ENCODE peak calls at places on chromosomes 4 and X, in seven cellular contexts. G is stimulated activated naive CD8-positive, alpha-beta T cell treated with anti-CD3 and anti-CD28 coated beads, Interleukin-15, amount 100 ng/mL, for 72 hours; S is SW 1271; Y is HCT116; V is hippocampal formation; K is activated gamma-delta T cell treated with Interleukin-2 at 50 U/mL for 16 hours; Z is NCI-H1092 treated with DMSO at 0.1 percent for 48 hours. M is an unnamed sample.

GRCh38 chr4:163556169-163556568 is 61.7 kb downstream of the TMA16 start:
- DNase-seq in G (no peak), S (peak; percentile 1), Y (no peak), V (no peak), K (no peak), Z (no peak), M (no peak)

GRCh38 chrX:32877592-32877991 is 333.8 kb downstream of the DMD start:
- DNase-seq in G (no peak), S (no peak), Y (no peak), V (no peak), K (no peak), Z (no peak), M (peak; percentile 61)

GRCh38 chr4:140004580-140005314 is 149.2 kb downstream of the MAML3 start:
- DNase-seq in G (no peak), S (no peak), Y (no peak), V (peak; percentile 36), K (no peak), Z (peak; percentile 88), M (peak; percentile 38)

GRCh38 chr4:148067307-148067916 is 335.5 kb downstream of the ARHGAP10 start:
- DNase-seq in G (no peak), S (no peak), Y (no peak), V (no peak), K (no peak), Z (peak; percentile 10), M (no peak)

GRCh38 chrX:10032147-10032546 is 65.0 kb downstream of the CLDN34 start:
- DNase-seq in G (no peak), S (no peak), Y (no peak), V (no peak), K (no peak), Z (no peak), M (no peak)

GRCh38 chrX:45602151-45602550 is 401.5 kb upstream of the DIPK2B start:
- DNase-seq in G (no peak), S (no peak), Y (no peak), V (no peak), K (no peak), Z (no peak), M (no peak)

GRCh38 chrX:46637937-46638336 is 64.4 kb downstream of the CHST7 start:
- DNase-seq in G (peak; percentile 52), S (peak; percentile 10), Y (no peak), V (no peak), K (no peak), Z (no peak), M (no peak)

GRCh38 chr4:9792381-9792780 is 10.9 kb downstream of the DRD5 start:
- DNase-seq in G (no peak), S (no peak), Y (no peak), V (no peak), K (no peak), Z (no peak), M (no peak)

GRCh38 chr4:112736718-112737135 is 99.8 kb downstream of the LARP7 start:
- DNase-seq in G (peak; percentile 47), S (no peak), Y (no peak), V (no peak), K (no peak), Z (no peak), M (no peak)

GRCh38 chr4:174690665-174691064 is 138.4 kb downstream of the GLRA3 start:
- DNase-seq in G (no peak), S (no peak), Y (no peak), V (no peak), K (no peak), Z (no peak), M (no peak)

GRCh38 chrX:131217878-131218486 is 71.1 kb downstream of the IGSF1 start:
- DNase-seq in G (no peak), S (no peak), Y (no peak), V (no peak), K (no peak), Z (no peak), M (no peak)

GRCh38 chrX:47802589-47802988 is 34.1 kb upstream of the ZNF81 start:
- DNase-seq in G (no peak), S (no peak), Y (no peak), V (peak; percentile 0), K (no peak), Z (peak; percentile 0), M (no peak)

GRCh38 chrX:155745792-155746191 is 133.0 kb upstream of the TMLHE start:
- DNase-seq in G (no peak), S (no peak), Y (peak; percentile 12), V (no peak), K (no peak), Z (peak; percentile 89), M (no peak)

GRCh38 chr4:147108409-147108808 is 162.7 kb upstream of the TTC29 start:
- DNase-seq in G (no peak), S (no peak), Y (no peak), V (no peak), K (no peak), Z (no peak), M (peak; percentile 49)

GRCh38 chr4:105241456-105241855 is 94.8 kb downstream of the TET2 start:
- DNase-seq in G (no peak), S (no peak), Y (no peak), V (peak; percentile 69), K (no peak), Z (peak; percentile 47), M (no peak)

GRCh38 chr4:101304916-101305315 is 42.4 kb downstream of the PPP3CA start:
- DNase-seq in G (no peak), S (no peak), Y (no peak), V (no peak), K (no peak), Z (no peak), M (peak; percentile 66)

GRCh38 chr4:142600952-142601351 is 245.1 kb downstream of the INPP4B start:
- DNase-seq in G (no peak), S (no peak), Y (no peak), V (no peak), K (no peak), Z (no peak), M (no peak)

GRCh38 chr4:6693274-6694176 is at the start of gene S100P:
- DNase-seq in G (no peak), S (no peak), Y (no peak), V (no peak), K (no peak), Z (no peak), M (no peak)

GRCh38 chrX:31702208-31702607 is 630.4 kb upstream of the FTHL17 start:
- DNase-seq in G (no peak), S (no peak), Y (no peak), V (no peak), K (no peak), Z (no peak), M (no peak)

GRCh38 chr4:5191831-5192230 is 140.6 kb downstream of the STK32B start:
- DNase-seq in G (no peak), S (no peak), Y (no peak), V (no peak), K (no peak), Z (no peak), M (no peak)

GRCh38 chr4:33297091-33297490 is 2576.9 kb downstream of the PCDH7 start:
- DNase-seq in G (no peak), S (no peak), Y (no peak), V (no peak), K (no peak), Z (no peak), M (no peak)

GRCh38 chr4:80005863-80006262 is 67.2 kb downstream of the ANTXR2 start:
- DNase-seq in G (peak; percentile 43), S (no peak), Y (no peak), V (no peak), K (no peak), Z (no peak), M (no peak)

GRCh38 chrX:140509468-140510305 is 4.8 kb upstream of the SOX3 start:
- DNase-seq in G (no peak), S (no peak), Y (no peak), V (no peak), K (no peak), Z (no peak), M (no peak)

GRCh38 chr4:93719552-93719951 is 109.0 kb upstream of the ATOH1 start:
- DNase-seq in G (no peak), S (no peak), Y (no peak), V (no peak), K (no peak), Z (no peak), M (no peak)

GRCh38 chrX:85590638-85591037 is 211.2 kb upstream of the POF1B start:
- DNase-seq in G (no peak), S (no peak), Y (no peak), V (no peak), K (no peak), Z (no peak), M (no peak)